ENCODE peak calls at places on chromosomes 3 and 15, in six cellular contexts. Q is IMR-90, T is mesendoderm, H is H9, Y is mesenchymal stem cell, M is trophoblast cell. A is an unnamed sample.

GRCh38 chr3:132543016-132543739 is 53.9 kb upstream of the ACKR4 start:
- DNase-seq in Q (peak), H (no peak), M (peak), Y (peak), T (no peak), A (no peak)

GRCh38 chr15:25939122-25939521 is 76.0 kb upstream of the ATP10A start:
- DNase-seq in T (no peak), Q (no peak), M (no peak), Y (no peak), H (no peak), A (no peak)

GRCh38 chr3:124395165-124395564 is 335.1 kb upstream of the UMPS start:
- DNase-seq in Y (no peak), H (no peak), T (peak), M (no peak), Q (no peak), A (no peak)

GRCh38 chr15:67927501-67928156 is 87.8 kb upstream of the RNU6-1 start:
- DNase-seq in M (no peak), Q (peak), T (peak), H (no peak), Y (peak), A (no peak)

GRCh38 chr15:40327338-40327917 is 3.9 kb downstream of the INAFM2 start:
- DNase-seq in Q (no peak), T (no peak), H (no peak), M (no peak), Y (no peak), A (no peak)

GRCh38 chr3:167991213-167991612 is 104.5 kb downstream of the GOLIM4 start:
- DNase-seq in M (no peak), H (no peak), Y (no peak), T (no peak), Q (no peak), A (no peak)

GRCh38 chr3:106825962-106826605 is 551.2 kb upstream of the CCDC54 start:
- DNase-seq in T (peak), M (peak), Y (peak), H (no peak), Q (peak), A (no peak)

GRCh38 chr3:118842147-118842863 is 192.3 kb downstream of the IGSF11 start:
- DNase-seq in Y (peak), T (peak), Q (no peak), M (no peak), H (no peak), A (peak)

GRCh38 chr15:90174140-90174891 is 26.8 kb upstream of the SEMA4B start:
- DNase-seq in Q (no peak), H (peak), T (no peak), Y (peak), M (no peak), A (no peak)

GRCh38 chr3:168581718-168582332 is 486.1 kb upstream of the GOLIM4 start:
- DNase-seq in M (no peak), H (peak), T (peak), Q (no peak), Y (no peak), A (no peak)

GRCh38 chr3:157631468-157631867 is 128.3 kb upstream of the VEPH1 start:
- DNase-seq in M (peak), Q (no peak), H (no peak), Y (no peak), T (no peak), A (no peak)

GRCh38 chr15:80173022-80173759 is 20.4 kb downstream of the FAH start:
- DNase-seq in H (peak), T (peak), M (peak), Y (peak), Q (peak), A (peak)

GRCh38 chr3:89000886-89001285 is 106.5 kb upstream of the EPHA3 start:
- DNase-seq in T (no peak), Q (no peak), Y (peak), H (no peak), M (no peak), A (no peak)

GRCh38 chr3:193301441-193301840 is 60.4 kb downstream of the PLAAT1 start:
- DNase-seq in Y (no peak), T (peak), M (no peak), Q (no peak), H (no peak), A (no peak)

GRCh38 chr15:68797589-68798377 is 22.9 kb downstream of the ANP32A start:
- DNase-seq in Y (no peak), Q (no peak), T (peak), M (no peak), H (no peak), A (no peak)

GRCh38 chr3:171455603-171456550 is 4.3 kb downstream of the TNIK start:
- DNase-seq in M (no peak), T (no peak), Q (no peak), H (no peak), Y (no peak), A (no peak)

GRCh38 chr3:152853196-152853595 is 18.3 kb downstream of the P2RY1 start:
- DNase-seq in M (no peak), H (no peak), Q (peak), T (no peak), Y (peak), A (no peak)

GRCh38 chr3:12708584-12709192 is 44.8 kb upstream of the RAF1 start:
- DNase-seq in Q (peak), Y (peak), M (no peak), T (no peak), H (no peak), A (no peak)

GRCh38 chr3:26068890-26069289 is 279.0 kb downstream of the OXSM start:
- DNase-seq in H (no peak), T (no peak), M (no peak), Y (no peak), Q (no peak), A (no peak)

GRCh38 chr3:37329465-37329864 is 155.1 kb upstream of the LRRFIP2 start:
- DNase-seq in Q (no peak), T (no peak), M (no peak), H (no peak), Y (no peak), A (no peak)

GRCh38 chr3:52788890-52789745 is 5.5 kb upstream of the ITIH3 start:
- DNase-seq in M (no peak), T (no peak), Q (no peak), Y (no peak), H (no peak), A (no peak)

GRCh38 chr3:140568842-140569520 is 108.9 kb upstream of the TRIM42 start:
- DNase-seq in Y (no peak), Q (no peak), T (no peak), M (no peak), H (no peak), A (no peak)

GRCh38 chr3:48268381-48268935 is 27.6 kb downstream of the ZNF589 start:
- DNase-seq in M (no peak), Q (no peak), T (no peak), Y (no peak), H (no peak), A (no peak)

GRCh38 chr3:81170298-81170697 is 591.1 kb downstream of the GBE1 start:
- DNase-seq in Y (no peak), Q (no peak), T (peak), M (no peak), H (no peak), A (no peak)

GRCh38 chr3:170320471-170321121 is 36.9 kb upstream of the SKIL start:
- DNase-seq in T (peak), H (no peak), Q (peak), Y (no peak), M (peak), A (no peak)
- H3K4ac ChIP-seq in T (peak), H (no peak), Q (no peak), Y (no peak), M (no peak), A (no peak)

GRCh38 chr3:188692700-188693099 is 479.1 kb upstream of the TPRG1 start:
- DNase-seq in M (no peak), H (no peak), T (no peak), Q (no peak), Y (no peak), A (no peak)
- H2BK5ac ChIP-seq in M (no peak), H (no peak), T (no peak), Q (no peak), Y (no peak), A (no peak)

GRCh38 chr3:50270422-50270831 is 1.5 kb downstream of the SEMA3B start:
- DNase-seq in M (no peak), H (no peak), Q (peak), Y (no peak), T (no peak), A (no peak)

GRCh38 chr3:50269460-50269859 is 513 bp downstream of the SEMA3B start:
- DNase-seq in T (no peak), Q (no peak), Y (no peak), H (no peak), M (no peak), A (no peak)

GRCh38 chr3:50270841-50271240 is 1.9 kb downstream of the SEMA3B start:
- DNase-seq in H (no peak), Q (no peak), Y (no peak), T (no peak), M (no peak), A (no peak)

GRCh38 chr3:50268703-50269451 is at the start of gene SEMA3B:
- DNase-seq in T (no peak), M (no peak), Y (no peak), H (no peak), Q (no peak), A (no peak)

GRCh38 chr3:50269977-50270413 is 1.0 kb downstream of the SEMA3B start:
- DNase-seq in M (no peak), H (no peak), T (no peak), Y (peak), Q (peak), A (no peak)
- H3K4ac ChIP-seq in M (no peak), H (no peak), T (no peak), Y (no peak), Q (peak), A (peak)

GRCh38 chr15:77589839-77590238 is 42.9 kb downstream of the LINGO1 start:
- DNase-seq in Y (no peak), Q (no peak), H (no peak), M (no peak), T (no peak), A (no peak)
- H2BK5ac ChIP-seq in Y (no peak), Q (no peak), H (no peak), M (no peak), T (no peak), A (no peak)

GRCh38 chr15:61457050-61457733 is 228.1 kb upstream of the RORA start:
- DNase-seq in H (no peak), T (no peak), Q (no peak), M (no peak), Y (no peak), A (no peak)

DNA sequence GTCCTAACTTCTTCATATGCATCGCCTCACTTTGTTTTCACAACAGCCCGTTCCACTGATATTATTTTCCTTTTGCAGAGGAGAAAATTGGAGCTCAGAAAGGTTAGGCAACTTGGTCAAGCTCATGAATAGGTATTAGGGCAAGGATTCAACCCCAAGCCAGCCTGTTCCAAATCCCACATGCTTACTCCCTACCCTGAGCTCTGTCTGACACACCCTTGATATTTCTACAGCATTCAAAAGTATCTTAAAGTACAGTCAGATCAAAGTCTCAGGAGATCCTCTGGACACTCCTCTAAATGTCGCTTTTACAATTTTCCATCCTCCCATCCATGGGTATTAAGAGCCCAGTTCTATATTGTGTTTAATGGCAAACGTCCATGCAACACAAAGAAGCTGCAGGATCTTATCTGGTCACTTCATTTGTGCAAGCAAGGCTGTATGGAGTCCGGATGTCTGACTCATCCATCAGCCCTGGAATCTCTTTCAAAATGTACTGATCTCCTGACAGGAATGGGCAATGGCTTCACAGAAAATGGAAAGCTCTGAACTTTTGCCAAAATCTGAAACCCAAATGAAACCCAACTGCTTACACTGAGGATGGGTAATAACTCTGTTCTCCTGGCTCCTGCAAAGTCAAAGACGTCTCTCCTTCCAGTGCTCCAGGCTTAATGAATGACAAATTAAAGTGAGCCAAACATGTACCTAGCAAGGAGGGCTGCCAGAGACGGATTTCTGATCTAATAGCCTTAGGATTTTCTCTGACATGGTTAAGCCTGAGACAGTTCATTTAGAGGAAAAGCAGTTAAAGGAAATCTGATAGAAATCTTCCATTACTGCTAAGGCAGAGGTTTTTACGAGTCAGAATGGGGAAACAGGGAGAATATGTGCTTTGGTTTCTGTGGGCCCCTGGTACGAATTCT is 230.9 kb upstream of the RORA start:
- DNase-seq in Y (peak), M (no peak), H (no peak), T (no peak), Q (peak), A (no peak)
- H3K4ac ChIP-seq in Y (no peak), M (no peak), H (no peak), T (no peak), Q (no peak), A (no peak)

GRCh38 chr15:70635895-70636294 is 127.5 kb downstream of the UACA start:
- DNase-seq in Q (no peak), Y (no peak), T (no peak), H (no peak), M (no peak), A (no peak)

GRCh38 chr15:70633394-70633793 is 130.0 kb downstream of the UACA start:
- DNase-seq in Y (no peak), Q (no peak), T (peak), M (peak), H (peak), A (no peak)

GRCh38 chr15:70629735-70630273 is 133.6 kb downstream of the UACA start:
- DNase-seq in T (no peak), M (no peak), Q (no peak), Y (no peak), H (no peak), A (no peak)

GRCh38 chr15:70632981-70633380 is 130.4 kb downstream of the UACA start:
- DNase-seq in Q (no peak), Y (no peak), T (no peak), M (no peak), H (peak), A (peak)

GRCh38 chr15:70632079-70632850 is 131.1 kb downstream of the UACA start:
- DNase-seq in Y (no peak), H (no peak), T (no peak), Q (peak), M (no peak), A (no peak)
- H2BK5ac ChIP-seq in Y (no peak), H (no peak), T (no peak), Q (no peak), M (no peak), A (no peak)

GRCh38 chr3:4754180-4755086 is 224.8 kb upstream of the BHLHE40 start:
- DNase-seq in Y (no peak), H (no peak), Q (no peak), M (no peak), T (no peak), A (no peak)

GRCh38 chr3:4757056-4757948 is 221.9 kb upstream of the BHLHE40 start:
- DNase-seq in Y (no peak), H (no peak), T (no peak), M (no peak), Q (no peak), A (no peak)

GRCh38 chr3:4756060-4756775 is 223.0 kb upstream of the BHLHE40 start:
- DNase-seq in M (no peak), Q (no peak), T (no peak), Y (no peak), H (no peak), A (no peak)

GRCh38 chr3:4753073-4753691 is 226.1 kb upstream of the BHLHE40 start:
- DNase-seq in M (no peak), Y (no peak), Q (no peak), T (no peak), H (no peak), A (no peak)

GRCh38 chr3:4755566-4755965 is 223.7 kb upstream of the BHLHE40 start:
- DNase-seq in Q (no peak), M (no peak), H (no peak), T (no peak), Y (no peak), A (no peak)
- H3K4ac ChIP-seq in Q (no peak), M (no peak), H (no peak), T (no peak), Y (no peak), A (no peak)

DNA sequence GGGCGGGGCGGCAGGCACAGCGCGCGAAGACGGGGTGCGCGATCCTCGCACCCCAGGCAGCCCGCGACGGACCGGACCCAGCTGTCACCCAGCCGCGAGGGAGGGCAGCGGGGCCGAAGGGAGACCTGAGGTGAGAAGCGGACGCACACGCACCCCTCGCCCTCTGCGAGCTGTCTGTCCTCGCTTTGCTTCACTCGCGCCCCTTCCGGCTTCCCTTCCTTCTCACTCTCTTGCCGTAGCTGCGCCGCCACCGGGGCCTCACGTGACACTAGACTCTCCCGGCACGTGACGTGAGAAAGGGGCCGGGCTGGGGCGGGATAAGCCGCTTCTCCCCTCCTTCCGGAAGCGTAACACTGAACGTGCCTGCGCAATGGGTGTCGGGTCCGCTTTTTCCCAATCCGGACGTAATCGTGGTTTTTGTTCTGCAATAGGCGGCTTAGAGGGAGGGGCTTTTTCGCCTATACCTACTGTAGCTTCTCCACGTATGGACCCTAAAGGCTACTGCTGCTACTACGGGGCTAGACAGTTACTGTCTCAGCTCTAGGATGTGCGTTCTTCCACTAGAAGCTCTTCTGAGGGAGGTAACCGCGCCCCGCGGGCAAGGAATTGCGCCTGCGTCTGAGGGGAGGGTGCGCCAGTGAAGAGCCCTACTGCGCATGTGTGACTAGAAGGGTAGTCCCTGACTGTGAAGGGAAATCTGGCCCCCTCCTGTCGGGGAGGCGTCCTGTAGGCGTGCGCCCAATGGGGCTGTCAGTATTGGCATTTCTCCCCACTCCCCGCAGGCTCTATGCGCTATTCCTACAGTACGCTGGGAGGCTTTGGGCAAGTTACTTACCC is at the start of the genes ATG3 and SLC35A5:
- DNase-seq in H (peak), Y (peak), Q (peak), T (peak), M (peak), A (peak)
- H2BK5ac ChIP-seq in H (no peak), Y (peak), Q (peak), T (peak), M (peak), A (peak)

GRCh38 chr3:160399347-160400047 is at the start of gene SMC4:
- DNase-seq in T (peak), Q (peak), Y (peak), H (peak), M (peak), A (peak)
- H3K4ac ChIP-seq in T (peak), Q (peak), Y (peak), H (peak), M (peak), A (peak)

A was measured in neuronal stem cell.